ENCODE peak calls at places on chromosomes 12 and 14, in eight cellular contexts. One of them, this sample, is unnamed.

GRCh38 chr12:94969424-94969823 is 34.1 kb downstream of the NDUFA12 start:
- DNase-seq in PC-3: no peak
- DNase-seq in aorta: no peak
- DNase-seq in fibroblast of mammary gland: no peak
- DNase-seq in cardiac fibroblast: no peak
- DNase-seq in astrocyte: no peak
- DNase-seq in A549: no peak
- DNase-seq in astrocyte of the spinal cord: no peak
- DNase-seq in this sample: no peak

GRCh38 chr14:102181187-102181586 is 41.5 kb downstream of the WDR20 start:
- DNase-seq in astrocyte: no peak
- DNase-seq in A549: no peak
- DNase-seq in aorta: no peak
- DNase-seq in astrocyte of the spinal cord: no peak
- DNase-seq in fibroblast of mammary gland: no peak
- DNase-seq in PC-3: no peak
- DNase-seq in cardiac fibroblast: no peak
- DNase-seq in this sample: no peak

GRCh38 chr12:109345428-109345827 is 2.3 kb upstream of the MYO1H start:
- DNase-seq in cardiac fibroblast: no peak
- DNase-seq in astrocyte of the spinal cord: no peak
- DNase-seq in fibroblast of mammary gland: no peak
- DNase-seq in A549: no peak
- DNase-seq in PC-3: no peak
- DNase-seq in astrocyte: no peak
- DNase-seq in aorta: no peak
- DNase-seq in this sample: no peak

GRCh38 chr12:106309671-106310313 is 7.3 kb downstream of the TCP11L2 start:
- DNase-seq in astrocyte: peak; percentile 92
- DNase-seq in A549: no peak
- DNase-seq in cardiac fibroblast: peak; percentile 57
- DNase-seq in PC-3: peak; percentile 37
- DNase-seq in astrocyte of the spinal cord: peak; percentile 81
- DNase-seq in fibroblast of mammary gland: no peak
- DNase-seq in aorta: no peak
- DNase-seq in this sample: peak; percentile 25

GRCh38 chr14:93171366-93171765 is 13.3 kb downstream of the MOAP1 start:
- DNase-seq in cardiac fibroblast: no peak
- DNase-seq in aorta: no peak
- DNase-seq in PC-3: peak; percentile 86
- DNase-seq in fibroblast of mammary gland: no peak
- DNase-seq in A549: no peak
- DNase-seq in astrocyte of the spinal cord: no peak
- DNase-seq in astrocyte: no peak
- DNase-seq in this sample: no peak

GRCh38 chr12:106248849-106249371 is 1.1 kb upstream of the CKAP4 start:
- DNase-seq in cardiac fibroblast: peak; percentile 59
- DNase-seq in A549: no peak
- DNase-seq in fibroblast of mammary gland: peak; percentile 75
- DNase-seq in astrocyte of the spinal cord: peak; percentile 43
- DNase-seq in astrocyte: peak; percentile 47
- DNase-seq in aorta: no peak
- DNase-seq in PC-3: peak; percentile 42
- DNase-seq in this sample: no peak

GRCh38 chr12:26744042-26744626 is 88.9 kb downstream of the ITPR2 start:
- DNase-seq in astrocyte: no peak
- DNase-seq in cardiac fibroblast: no peak
- DNase-seq in PC-3: no peak
- DNase-seq in astrocyte of the spinal cord: no peak
- DNase-seq in fibroblast of mammary gland: no peak
- DNase-seq in aorta: no peak
- DNase-seq in A549: no peak
- DNase-seq in this sample: no peak

GRCh38 chr14:81176224-81176623 is 44.5 kb downstream of the GTF2A1 start:
- DNase-seq in aorta: peak; percentile 78
- DNase-seq in A549: no peak
- DNase-seq in PC-3: no peak
- DNase-seq in astrocyte of the spinal cord: no peak
- DNase-seq in fibroblast of mammary gland: no peak
- DNase-seq in astrocyte: no peak
- DNase-seq in cardiac fibroblast: no peak
- DNase-seq in this sample: no peak

GRCh38 chr12:53452159-53453077 is 516 bp downstream of the PCBP2 start:
- DNase-seq in aorta: peak; percentile 92
- DNase-seq in fibroblast of mammary gland: peak; percentile 76
- DNase-seq in astrocyte of the spinal cord: peak; percentile 95
- DNase-seq in PC-3: peak; percentile 64
- DNase-seq in cardiac fibroblast: peak; percentile 93
- DNase-seq in astrocyte: peak; percentile 75
- DNase-seq in A549: peak; percentile 74
- DNase-seq in this sample: peak; percentile 49

GRCh38 chr12:127680516-127680915 is 586.5 kb upstream of the TMEM132C start:
- DNase-seq in aorta: no peak
- DNase-seq in astrocyte: no peak
- DNase-seq in A549: no peak
- DNase-seq in fibroblast of mammary gland: peak; percentile 34
- DNase-seq in PC-3: no peak
- DNase-seq in astrocyte of the spinal cord: no peak
- DNase-seq in cardiac fibroblast: no peak
- DNase-seq in this sample: peak; percentile 61

GRCh38 chr12:99711246-99711645 is 63.7 kb downstream of the GARIN6 start:
- DNase-seq in astrocyte of the spinal cord: no peak
- DNase-seq in fibroblast of mammary gland: no peak
- DNase-seq in PC-3: no peak
- DNase-seq in aorta: no peak
- DNase-seq in cardiac fibroblast: no peak
- DNase-seq in astrocyte: no peak
- DNase-seq in A549: no peak
- DNase-seq in this sample: no peak

GRCh38 chr12:119932921-119933320 is 55.8 kb upstream of the CIT start:
- DNase-seq in cardiac fibroblast: no peak
- DNase-seq in astrocyte of the spinal cord: no peak
- DNase-seq in astrocyte: no peak
- DNase-seq in A549: no peak
- DNase-seq in fibroblast of mammary gland: no peak
- DNase-seq in aorta: no peak
- DNase-seq in PC-3: no peak
- DNase-seq in this sample: no peak

GRCh38 chr12:89351489-89352241 is 636 bp downstream of the DUSP6 start:
- DNase-seq in astrocyte: peak; percentile 39
- DNase-seq in cardiac fibroblast: no peak
- DNase-seq in PC-3: no peak
- DNase-seq in fibroblast of mammary gland: no peak
- DNase-seq in astrocyte of the spinal cord: no peak
- DNase-seq in aorta: peak; percentile 66
- DNase-seq in A549: peak; percentile 32
- DNase-seq in this sample: no peak

GRCh38 chr14:46051801-46052200 is 599.8 kb downstream of the RPL10L start:
- DNase-seq in cardiac fibroblast: no peak
- DNase-seq in astrocyte: peak; percentile 10
- DNase-seq in PC-3: peak; percentile 41
- DNase-seq in aorta: no peak
- DNase-seq in A549: no peak
- DNase-seq in astrocyte of the spinal cord: no peak
- DNase-seq in fibroblast of mammary gland: peak; percentile 1
- DNase-seq in this sample: no peak
- H3K4me3 ChIP-seq in cardiac fibroblast: no peak overlapping the region
- H3K4me3 ChIP-seq in astrocyte: no peak overlapping the region
- H3K4me3 ChIP-seq in PC-3: no peak overlapping the region
- H3K4me3 ChIP-seq in aorta: no peak overlapping the region
- H3K4me3 ChIP-seq in A549: no peak overlapping the region
- H3K4me3 ChIP-seq in astrocyte of the spinal cord: no peak overlapping the region
- H3K4me3 ChIP-seq in fibroblast of mammary gland: no peak overlapping the region
- H3K4me3 ChIP-seq in this sample: no peak overlapping the region

GRCh38 chr12:68746572-68747180 is 700 bp downstream of the SLC35E3 start:
- DNase-seq in PC-3: peak; percentile 68
- DNase-seq in A549: peak; percentile 42
- DNase-seq in astrocyte of the spinal cord: peak; percentile 72
- DNase-seq in aorta: peak; percentile 76
- DNase-seq in astrocyte: peak; percentile 45
- DNase-seq in cardiac fibroblast: peak; percentile 75
- DNase-seq in fibroblast of mammary gland: peak; percentile 78
- DNase-seq in this sample: no peak
- H3K4me3 ChIP-seq in PC-3: peak overlapping the region; percentile 74
- H3K4me3 ChIP-seq in A549: peak overlapping the region; percentile 71
- H3K4me3 ChIP-seq in astrocyte of the spinal cord: peak overlapping the region; percentile 69
- H3K4me3 ChIP-seq in aorta: peak overlapping the region; percentile 59
- H3K4me3 ChIP-seq in astrocyte: peak overlapping the region; percentile 93
- H3K4me3 ChIP-seq in cardiac fibroblast: peak overlapping the region; percentile 81
- H3K4me3 ChIP-seq in fibroblast of mammary gland: peak overlapping the region; percentile 91
- H3K4me3 ChIP-seq in this sample: peak overlapping the region; percentile 85

DNA sequence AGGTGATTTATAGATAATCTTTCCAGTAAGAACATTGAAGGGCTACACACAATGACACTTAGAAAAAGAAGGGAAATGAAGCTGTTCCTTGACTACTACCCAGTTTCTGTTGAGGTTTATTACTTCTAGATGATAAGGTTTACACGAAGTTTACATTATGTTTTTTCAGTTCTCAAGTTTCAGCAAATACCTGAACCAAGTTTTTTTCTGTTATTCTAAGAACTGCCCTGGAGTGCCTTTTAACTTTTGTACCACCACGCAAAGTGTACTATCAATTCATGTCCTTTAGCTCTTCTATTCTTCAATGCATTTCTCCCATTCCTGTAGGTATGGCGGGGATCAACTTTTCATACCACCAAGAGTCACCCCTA is 5.8 kb downstream of the FBXL14 start:
- DNase-seq in astrocyte of the spinal cord: no peak
- DNase-seq in PC-3: peak; percentile 13
- DNase-seq in A549: no peak
- DNase-seq in astrocyte: no peak
- DNase-seq in cardiac fibroblast: no peak
- DNase-seq in aorta: no peak
- DNase-seq in fibroblast of mammary gland: no peak
- DNase-seq in this sample: no peak
- H3K4me3 ChIP-seq in astrocyte of the spinal cord: no peak overlapping the region
- H3K4me3 ChIP-seq in PC-3: peak overlapping the region; percentile 31
- H3K4me3 ChIP-seq in A549: no peak overlapping the region
- H3K4me3 ChIP-seq in astrocyte: no peak overlapping the region
- H3K4me3 ChIP-seq in cardiac fibroblast: no peak overlapping the region
- H3K4me3 ChIP-seq in aorta: no peak overlapping the region
- H3K4me3 ChIP-seq in fibroblast of mammary gland: no peak overlapping the region
- H3K4me3 ChIP-seq in this sample: no peak overlapping the region

GRCh38 chr14:21096438-21096837 is 2.0 kb downstream of the ZNF219 start:
- DNase-seq in PC-3: no peak
- DNase-seq in astrocyte of the spinal cord: no peak
- DNase-seq in A549: no peak
- DNase-seq in astrocyte: no peak
- DNase-seq in aorta: no peak
- DNase-seq in cardiac fibroblast: no peak
- DNase-seq in fibroblast of mammary gland: no peak
- DNase-seq in this sample: no peak

GRCh38 chr14:21097616-21098133 is 780 bp downstream of the ZNF219 start:
- DNase-seq in astrocyte: no peak
- DNase-seq in fibroblast of mammary gland: no peak
- DNase-seq in A549: no peak
- DNase-seq in cardiac fibroblast: no peak
- DNase-seq in aorta: peak; percentile 61
- DNase-seq in PC-3: no peak
- DNase-seq in astrocyte of the spinal cord: no peak
- DNase-seq in this sample: no peak

GRCh38 chr14:21098134-21098891 is at the start of gene ZNF219:
- DNase-seq in cardiac fibroblast: peak; percentile 65
- DNase-seq in astrocyte: peak; percentile 26
- DNase-seq in aorta: peak; percentile 73
- DNase-seq in A549: peak; percentile 57
- DNase-seq in fibroblast of mammary gland: peak; percentile 54
- DNase-seq in PC-3: peak; percentile 15
- DNase-seq in astrocyte of the spinal cord: peak; percentile 30
- DNase-seq in this sample: no peak

GRCh38 chr14:21095430-21096205 is 2.8 kb downstream of the ZNF219 start:
- DNase-seq in astrocyte: no peak
- DNase-seq in astrocyte of the spinal cord: no peak
- DNase-seq in fibroblast of mammary gland: peak; percentile 85
- DNase-seq in cardiac fibroblast: no peak
- DNase-seq in A549: no peak
- DNase-seq in PC-3: no peak
- DNase-seq in aorta: no peak
- DNase-seq in this sample: peak; percentile 19

GRCh38 chr14:21096889-21097615 is 1.4 kb downstream of the ZNF219 start:
- DNase-seq in cardiac fibroblast: no peak
- DNase-seq in PC-3: no peak
- DNase-seq in astrocyte: no peak
- DNase-seq in A549: no peak
- DNase-seq in fibroblast of mammary gland: no peak
- DNase-seq in aorta: no peak
- DNase-seq in astrocyte of the spinal cord: no peak
- DNase-seq in this sample: no peak
- H3K4me3 ChIP-seq in cardiac fibroblast: no peak overlapping the region
- H3K4me3 ChIP-seq in PC-3: no peak overlapping the region
- H3K4me3 ChIP-seq in astrocyte: no peak overlapping the region
- H3K4me3 ChIP-seq in A549: peak overlapping the region; percentile 62
- H3K4me3 ChIP-seq in fibroblast of mammary gland: peak overlapping the region; percentile 30
- H3K4me3 ChIP-seq in aorta: no peak overlapping the region
- H3K4me3 ChIP-seq in astrocyte of the spinal cord: peak overlapping the region; percentile 2
- H3K4me3 ChIP-seq in this sample: peak overlapping the region; percentile 13

GRCh38 chr12:104290855-104291254 is 12.7 kb upstream of the EID3 start:
- DNase-seq in cardiac fibroblast: peak; percentile 26
- DNase-seq in A549: no peak
- DNase-seq in astrocyte: no peak
- DNase-seq in PC-3: peak; percentile 1
- DNase-seq in astrocyte of the spinal cord: no peak
- DNase-seq in fibroblast of mammary gland: no peak
- DNase-seq in aorta: no peak
- DNase-seq in this sample: no peak
- H3K4me3 ChIP-seq in cardiac fibroblast: no peak overlapping the region
- H3K4me3 ChIP-seq in A549: peak overlapping the region; percentile 68
- H3K4me3 ChIP-seq in astrocyte: no peak overlapping the region
- H3K4me3 ChIP-seq in PC-3: peak overlapping the region; percentile 34
- H3K4me3 ChIP-seq in astrocyte of the spinal cord: no peak overlapping the region
- H3K4me3 ChIP-seq in fibroblast of mammary gland: no peak overlapping the region
- H3K4me3 ChIP-seq in aorta: no peak overlapping the region
- H3K4me3 ChIP-seq in this sample: no peak overlapping the region

GRCh38 chr14:32492482-32492881 is 163.4 kb downstream of the AKAP6 start:
- DNase-seq in astrocyte: peak; percentile 20
- DNase-seq in cardiac fibroblast: no peak
- DNase-seq in PC-3: no peak
- DNase-seq in fibroblast of mammary gland: no peak
- DNase-seq in astrocyte of the spinal cord: no peak
- DNase-seq in A549: no peak
- DNase-seq in aorta: no peak
- DNase-seq in this sample: no peak

GRCh38 chr14:32494566-32495434 is 165.7 kb downstream of the AKAP6 start:
- DNase-seq in cardiac fibroblast: no peak
- DNase-seq in astrocyte: peak; percentile 22
- DNase-seq in aorta: no peak
- DNase-seq in astrocyte of the spinal cord: no peak
- DNase-seq in fibroblast of mammary gland: no peak
- DNase-seq in A549: no peak
- DNase-seq in PC-3: no peak
- DNase-seq in this sample: no peak

GRCh38 chr14:32491413-32492016 is 162.4 kb downstream of the AKAP6 start:
- DNase-seq in aorta: no peak
- DNase-seq in A549: no peak
- DNase-seq in astrocyte of the spinal cord: no peak
- DNase-seq in cardiac fibroblast: no peak
- DNase-seq in fibroblast of mammary gland: no peak
- DNase-seq in astrocyte: no peak
- DNase-seq in PC-3: no peak
- DNase-seq in this sample: no peak

GRCh38 chr14:32497233-32497632 is 168.1 kb downstream of the AKAP6 start:
- DNase-seq in A549: no peak
- DNase-seq in cardiac fibroblast: no peak
- DNase-seq in fibroblast of mammary gland: no peak
- DNase-seq in PC-3: no peak
- DNase-seq in astrocyte of the spinal cord: no peak
- DNase-seq in astrocyte: no peak
- DNase-seq in aorta: no peak
- DNase-seq in this sample: no peak

GRCh38 chr14:32495435-32495734 is 166.3 kb downstream of the AKAP6 start:
- DNase-seq in A549: no peak
- DNase-seq in PC-3: no peak
- DNase-seq in cardiac fibroblast: no peak
- DNase-seq in fibroblast of mammary gland: no peak
- DNase-seq in astrocyte of the spinal cord: no peak
- DNase-seq in astrocyte: no peak
- DNase-seq in aorta: no peak
- DNase-seq in this sample: no peak
- H3K4me3 ChIP-seq in A549: no peak overlapping the region
- H3K4me3 ChIP-seq in PC-3: no peak overlapping the region
- H3K4me3 ChIP-seq in cardiac fibroblast: no peak overlapping the region
- H3K4me3 ChIP-seq in fibroblast of mammary gland: no peak overlapping the region
- H3K4me3 ChIP-seq in astrocyte of the spinal cord: no peak overlapping the region
- H3K4me3 ChIP-seq in astrocyte: no peak overlapping the region
- H3K4me3 ChIP-seq in aorta: peak overlapping the region; percentile 38
- H3K4me3 ChIP-seq in this sample: peak overlapping the region; percentile 18

This sample was measured in skeletal muscle cell.